ENCODE peak calls at places on chromosomes 11 and 22, in five cellular contexts. One of them, this sample, is unnamed.
A peak's percentile ranks its signal among the peaks of the same experiment; 100 is the strongest.

GRCh38 chr11:60165538-60165937 is 17.3 kb downstream of the MS4A6A start:
- DNase-seq in GM13976: no peak
- DNase-seq in GM04503: no peak
- DNase-seq in MCF 10A: peak; percentile 23
- DNase-seq in iris pigment epithelial cell: no peak
- DNase-seq in this sample: no peak

GRCh38 chr22:47168900-47169800 is 406.7 kb downstream of the TBC1D22A start:
- DNase-seq in GM13976: no peak
- DNase-seq in GM04503: no peak
- DNase-seq in MCF 10A: no peak
- DNase-seq in iris pigment epithelial cell: peak; percentile 19
- DNase-seq in this sample: no peak

GRCh38 chr11:69126286-69126685 is 29.4 kb upstream of the SMIM38 start:
- DNase-seq in GM13976: peak; percentile 21
- DNase-seq in GM04503: no peak
- DNase-seq in MCF 10A: no peak
- DNase-seq in iris pigment epithelial cell: no peak
- DNase-seq in this sample: no peak

GRCh38 chr11:12066056-12066798 is 44.2 kb upstream of the MICAL2 start:
- DNase-seq in GM13976: no peak
- DNase-seq in GM04503: peak; percentile 92
- DNase-seq in MCF 10A: peak; percentile 96
- DNase-seq in iris pigment epithelial cell: peak; percentile 93
- DNase-seq in this sample: no peak

GRCh38 chr11:111439905-111440304 is 60.8 kb upstream of the POU2AF1 start:
- DNase-seq in GM13976: no peak
- DNase-seq in GM04503: no peak
- DNase-seq in MCF 10A: no peak
- DNase-seq in iris pigment epithelial cell: no peak
- DNase-seq in this sample: no peak

GRCh38 chr11:10366568-10367331 is 61.9 kb downstream of the ADM start:
- DNase-seq in GM13976: peak; percentile 67
- DNase-seq in GM04503: peak; percentile 78
- DNase-seq in MCF 10A: peak; percentile 89
- DNase-seq in iris pigment epithelial cell: peak; percentile 99
- DNase-seq in this sample: peak; percentile 70

GRCh38 chr11:62984451-62984991 is at the start of gene SLC22A6:
- DNase-seq in GM13976: no peak
- DNase-seq in GM04503: no peak
- DNase-seq in MCF 10A: no peak
- DNase-seq in iris pigment epithelial cell: no peak
- DNase-seq in this sample: no peak

GRCh38 chr11:61425367-61426131 is 4.2 kb downstream of the CPSF7 start:
- DNase-seq in GM13976: no peak
- DNase-seq in GM04503: no peak
- DNase-seq in MCF 10A: no peak
- DNase-seq in iris pigment epithelial cell: no peak
- DNase-seq in this sample: no peak

GRCh38 chr11:128555606-128556005 is 31.8 kb downstream of the ETS1 start:
- DNase-seq in GM13976: no peak
- DNase-seq in GM04503: no peak
- DNase-seq in MCF 10A: peak; percentile 24
- DNase-seq in iris pigment epithelial cell: peak; percentile 28
- DNase-seq in this sample: no peak

GRCh38 chr11:100956321-100956720 is 173.3 kb downstream of the PGR start:
- DNase-seq in GM13976: no peak
- DNase-seq in GM04503: no peak
- DNase-seq in MCF 10A: no peak
- DNase-seq in iris pigment epithelial cell: no peak
- DNase-seq in this sample: no peak

GRCh38 chr11:120674537-120674936 is 163.0 kb downstream of the GRIK4 start:
- DNase-seq in GM13976: no peak
- DNase-seq in GM04503: no peak
- DNase-seq in MCF 10A: no peak
- DNase-seq in iris pigment epithelial cell: peak; percentile 23
- DNase-seq in this sample: no peak

GRCh38 chr22:47092896-47093311 is 330.5 kb downstream of the TBC1D22A start:
- DNase-seq in GM13976: no peak
- DNase-seq in GM04503: peak; percentile 33
- DNase-seq in MCF 10A: peak; percentile 33
- DNase-seq in iris pigment epithelial cell: peak; percentile 87
- DNase-seq in this sample: no peak

GRCh38 chr11:73230931-73231330 is 12.8 kb downstream of the P2RY2 start:
- DNase-seq in GM13976: no peak
- DNase-seq in GM04503: no peak
- DNase-seq in MCF 10A: no peak
- DNase-seq in iris pigment epithelial cell: no peak
- DNase-seq in this sample: no peak

GRCh38 chr11:3880724-3881123 is 25.3 kb downstream of the STIM1 start:
- DNase-seq in GM13976: no peak
- DNase-seq in GM04503: no peak
- DNase-seq in MCF 10A: no peak
- DNase-seq in iris pigment epithelial cell: peak; percentile 42
- DNase-seq in this sample: peak; percentile 45

GRCh38 chr22:39622881-39623367 is 52.4 kb downstream of the CACNA1I start:
- DNase-seq in GM13976: peak; percentile 83
- DNase-seq in GM04503: no peak
- DNase-seq in MCF 10A: peak; percentile 54
- DNase-seq in iris pigment epithelial cell: peak; percentile 22
- DNase-seq in this sample: peak; percentile 72

GRCh38 chr11:1922411-1923113 is 3.1 kb downstream of the TNNT3 start:
- DNase-seq in GM13976: peak; percentile 42
- DNase-seq in GM04503: no peak
- DNase-seq in MCF 10A: no peak
- DNase-seq in iris pigment epithelial cell: no peak
- DNase-seq in this sample: no peak

GRCh38 chr11:128905345-128906184 is 14.4 kb downstream of the KCNJ5 start:
- DNase-seq in GM13976: peak; percentile 77
- DNase-seq in GM04503: no peak
- DNase-seq in MCF 10A: peak; percentile 71
- DNase-seq in iris pigment epithelial cell: no peak
- DNase-seq in this sample: peak; percentile 61

GRCh38 chr22:30863161-30863833 is 105.3 kb downstream of the MORC2 start:
- DNase-seq in GM13976: peak; percentile 15
- DNase-seq in GM04503: no peak
- DNase-seq in MCF 10A: no peak
- DNase-seq in iris pigment epithelial cell: no peak
- DNase-seq in this sample: no peak

GRCh38 chr22:49052560-49052959 is 775.1 kb downstream of the BRD1 start:
- DNase-seq in GM13976: no peak
- DNase-seq in GM04503: no peak
- DNase-seq in MCF 10A: no peak
- DNase-seq in iris pigment epithelial cell: no peak
- DNase-seq in this sample: no peak

GRCh38 chr11:21810650-21811049 is 382.2 kb upstream of the ANO5 start:
- DNase-seq in GM13976: no peak
- DNase-seq in GM04503: no peak
- DNase-seq in MCF 10A: peak; percentile 50
- DNase-seq in iris pigment epithelial cell: peak; percentile 4
- DNase-seq in this sample: no peak

GRCh38 chr11:2781413-2782274 is 81.8 kb upstream of the KCNQ1OT1 start:
- DNase-seq in GM13976: no peak
- DNase-seq in GM04503: no peak
- DNase-seq in MCF 10A: no peak
- DNase-seq in iris pigment epithelial cell: peak; percentile 18
- DNase-seq in this sample: no peak